ENCODE peak calls at places on chromosome 10, in six cellular contexts. N is fibroblast of lung, Y is Calu3, P is AG04450, W is T-cell, O is NCI-H82. S is an unnamed sample.

GRCh38 chr10:78798976-78799730 is 269.6 kb upstream of the ZMIZ1 start:
- DNase-seq in O (no peak), Y (no peak), N (no peak), P (no peak), W (no peak), S (no peak)

GRCh38 chr10:24196426-24197039 is 12.4 kb upstream of the KIAA1217 start:
- DNase-seq in P (peak), Y (peak), W (peak), N (peak), O (peak), S (peak)

GRCh38 chr10:87656431-87657072 is 3.1 kb upstream of the PAPSS2 start:
- DNase-seq in W (no peak), P (no peak), O (peak), Y (no peak), N (peak), S (peak)

GRCh38 chr10:52359466-52359865 is 45.4 kb downstream of the DKK1 start:
- DNase-seq in P (no peak), O (no peak), Y (no peak), W (no peak), N (no peak), S (no peak)

GRCh38 chr10:122204691-122205489 is 66.2 kb upstream of the BTBD16 start:
- DNase-seq in O (peak), P (no peak), W (no peak), N (peak), Y (no peak), S (no peak)

GRCh38 chr10:43227911-43228782 is 38.7 kb downstream of the RASGEF1A start:
- DNase-seq in Y (no peak), W (no peak), P (no peak), N (no peak), O (no peak), S (no peak)

GRCh38 chr10:110020265-110020664 is 12.5 kb downstream of the ADD3 start:
- DNase-seq in W (no peak), Y (no peak), P (no peak), N (no peak), O (no peak), S (no peak)

GRCh38 chr10:42977032-42977416 is 99.8 kb upstream of the RET start:
- DNase-seq in P (no peak), O (no peak), W (no peak), Y (no peak), N (no peak), S (no peak)

GRCh38 chr10:125003146-125003900 is 61.4 kb downstream of the ZRANB1 start:
- DNase-seq in P (no peak), O (no peak), N (no peak), Y (no peak), W (no peak), S (no peak)

GRCh38 chr10:34346516-34347150 is 468.5 kb downstream of the PARD3 start:
- DNase-seq in P (peak), O (no peak), W (no peak), N (peak), Y (no peak), S (peak)

GRCh38 chr10:21202766-21203457 is 305.8 kb upstream of the NEBL start:
- DNase-seq in O (no peak), P (no peak), N (peak), Y (no peak), W (no peak), S (no peak)

GRCh38 chr10:132223156-132223590 is 36.4 kb downstream of the DPYSL4 start:
- DNase-seq in W (peak), P (peak), Y (peak), N (peak), O (peak), S (peak)

GRCh38 chr10:122342293-122343134 is 32.0 kb upstream of the PLEKHA1 start:
- DNase-seq in O (peak), W (peak), N (peak), Y (peak), P (peak), S (peak)

GRCh38 chr10:88386204-88386877 is 196.8 kb downstream of the RNLS start:
- DNase-seq in N (peak), Y (peak), O (peak), P (no peak), W (no peak), S (peak)

GRCh38 chr10:48658243-48658888 is 26.3 kb upstream of the WDFY4 start:
- DNase-seq in N (peak), W (peak), Y (peak), O (peak), P (peak), S (peak)

GRCh38 chr10:79028456-79029010 is 40.2 kb upstream of the ZMIZ1 start:
- DNase-seq in Y (no peak), P (no peak), N (no peak), W (no peak), O (no peak), S (no peak)

GRCh38 chr10:92573798-92574544 is at the start of gene IDE:
- DNase-seq in O (peak), P (peak), Y (peak), N (peak), W (peak), S (peak)

GRCh38 chr10:78458983-78459638 is 425.4 kb downstream of the RPS24 start:
- DNase-seq in N (peak), W (no peak), Y (peak), P (peak), O (no peak), S (peak)

GRCh38 chr10:34333513-34333912 is 481.6 kb downstream of the PARD3 start:
- DNase-seq in O (no peak), W (no peak), P (peak), Y (peak), N (peak), S (no peak)